ENCODE peak calls at places on chromosome 6, in seven cellular contexts. S, V, R, M, Y, Q and G are unnamed samples.

GRCh38 chr6:17584241-17584803 is 15.8 kb upstream of the FAM8A1 start:
- DNase-seq in S (peak; percentile 73), V (no peak), R (no peak), M (no peak), Y (no peak), Q (no peak), G (no peak)

GRCh38 chr6:81130071-81130470 is 622.4 kb downstream of the TENT5A start:
- DNase-seq in S (no peak), V (no peak), R (no peak), M (no peak), Y (no peak), Q (no peak), G (no peak)

GRCh38 chr6:46993846-46994245 is 48.3 kb downstream of the ADGRF1 start:
- DNase-seq in S (no peak), V (no peak), R (no peak), M (no peak), Y (no peak), Q (no peak), G (no peak)

GRCh38 chr6:11944111-11944510 is 68.0 kb upstream of the HIVEP1 start:
- DNase-seq in S (no peak), V (no peak), R (no peak), M (no peak), Y (no peak), Q (no peak), G (no peak)

GRCh38 chr6:128979061-128979460 is 96.1 kb downstream of the LAMA2 start:
- DNase-seq in S (no peak), V (no peak), R (no peak), M (no peak), Y (no peak), Q (no peak), G (no peak)

GRCh38 chr6:24918641-24919403 is 16.9 kb downstream of the RIPOR2 start:
- DNase-seq in S (no peak), V (no peak), R (no peak), M (no peak), Y (no peak), Q (no peak), G (no peak)

GRCh38 chr6:79640146-79641111 is 9.3 kb downstream of the SH3BGRL2 start:
- DNase-seq in S (no peak), V (no peak), R (no peak), M (no peak), Y (no peak), Q (no peak), G (no peak)

GRCh38 chr6:136501514-136501913 is 48.7 kb downstream of the MAP7 start:
- DNase-seq in S (no peak), V (no peak), R (no peak), M (no peak), Y (no peak), Q (no peak), G (no peak)

GRCh38 chr6:165306955-165307354 is 2.5 kb downstream of the C6orf118 start:
- DNase-seq in S (no peak), V (no peak), R (no peak), M (no peak), Y (no peak), Q (no peak), G (no peak)

GRCh38 chr6:137165375-137166246 is 7.8 kb downstream of the IL22RA2 start:
- DNase-seq in S (no peak), V (peak; percentile 59), R (no peak), M (no peak), Y (no peak), Q (no peak), G (no peak)

GRCh38 chr6:169978615-169979161 is 227.3 kb downstream of the ERMARD start:
- DNase-seq in S (no peak), V (no peak), R (no peak), M (peak; percentile 49), Y (no peak), Q (no peak), G (peak; percentile 76)

GRCh38 chr6:31328355-31328960 is 28.5 kb downstream of the HLA-B start:
- DNase-seq in S (no peak), V (no peak), R (no peak), M (no peak), Y (no peak), Q (no peak), G (no peak)

GRCh38 chr6:50661636-50662035 is 51.7 kb upstream of the TFAP2D start:
- DNase-seq in S (no peak), V (no peak), R (no peak), M (no peak), Y (no peak), Q (no peak), G (no peak)

GRCh38 chr6:67219336-67219735 is 1415.7 kb upstream of the ADGRB3 start:
- DNase-seq in S (no peak), V (no peak), R (no peak), M (no peak), Y (no peak), Q (no peak), G (no peak)

GRCh38 chr6:128095362-128095761 is 194.5 kb upstream of the THEMIS start:
- DNase-seq in S (no peak), V (no peak), R (no peak), M (no peak), Y (no peak), Q (no peak), G (no peak)

GRCh38 chr6:38925110-38925509 is 123.5 kb upstream of the GLP1R start:
- DNase-seq in S (no peak), V (no peak), R (no peak), M (no peak), Y (no peak), Q (no peak), G (no peak)

GRCh38 chr6:140225587-140226438 is 851.4 kb upstream of the CITED2 start:
- DNase-seq in S (no peak), V (no peak), R (no peak), M (no peak), Y (no peak), Q (no peak), G (no peak)

DNA sequence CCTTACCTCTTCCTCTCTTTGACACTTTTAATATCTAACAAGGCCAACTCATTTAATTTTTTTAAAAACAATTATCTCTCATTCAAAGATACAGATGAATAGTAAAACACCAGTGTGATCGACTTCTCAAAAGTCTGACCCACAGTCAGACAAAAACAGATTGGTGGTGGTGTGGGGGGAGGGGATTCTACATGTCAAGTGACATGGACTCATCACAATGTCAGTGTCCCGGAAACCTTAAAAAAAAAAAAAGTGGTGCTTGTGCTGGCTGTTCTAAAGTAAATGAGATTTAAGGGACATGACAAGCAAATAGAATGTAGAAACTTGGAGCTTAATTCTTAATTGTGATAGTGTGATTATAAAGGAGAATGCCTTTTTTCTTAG is 16.3 kb upstream of the RFPL4B start:
- DNase-seq in S (no peak), V (no peak), R (no peak), M (no peak), Y (no peak), Q (no peak), G (no peak)
- H3K4me3 ChIP-seq in S (no peak overlapping the region), V (no peak overlapping the region), R (no peak overlapping the region), M (no peak overlapping the region), Y (no peak overlapping the region), Q (no peak overlapping the region), G (no peak overlapping the region)

GRCh38 chr6:28213213-28213523 is 11.9 kb upstream of the ZSCAN9 start:
- DNase-seq in S (no peak), V (no peak), R (no peak), M (no peak), Y (no peak), Q (no peak), G (no peak)

GRCh38 chr6:28209753-28210535 is 15.1 kb upstream of the ZSCAN9 start:
- DNase-seq in S (no peak), V (no peak), R (no peak), M (no peak), Y (no peak), Q (no peak), G (no peak)

GRCh38 chr6:28211840-28212509 is 13.1 kb upstream of the ZSCAN9 start:
- DNase-seq in S (peak; percentile 44), V (no peak), R (no peak), M (no peak), Y (no peak), Q (no peak), G (no peak)

GRCh38 chr6:28215425-28215824 is 9.7 kb upstream of the ZSCAN9 start:
- DNase-seq in S (no peak), V (peak; percentile 56), R (no peak), M (no peak), Y (no peak), Q (no peak), G (no peak)

GRCh38 chr6:28212510-28213212 is 12.4 kb upstream of the ZSCAN9 start:
- DNase-seq in S (peak; percentile 66), V (peak; percentile 50), R (no peak), M (no peak), Y (no peak), Q (no peak), G (no peak)
- H3K4me3 ChIP-seq in S (peak overlapping the region; percentile 51), V (peak overlapping the region; percentile 37), R (peak overlapping the region; percentile 53), M (peak overlapping the region; percentile 58), Y (peak overlapping the region; percentile 10), Q (no peak overlapping the region), G (no peak overlapping the region)

GRCh38 chr6:111666812-111667211 is 61.1 kb upstream of the TRAF3IP2 start:
- DNase-seq in S (no peak), V (no peak), R (no peak), M (no peak), Y (no peak), Q (no peak), G (no peak)

GRCh38 chr6:111663692-111664564 is 58.2 kb upstream of the TRAF3IP2 start:
- DNase-seq in S (peak; percentile 79), V (no peak), R (peak; percentile 66), M (no peak), Y (peak; percentile 69), Q (no peak), G (peak; percentile 59)

GRCh38 chr6:111663232-111663631 is 57.6 kb upstream of the TRAF3IP2 start:
- DNase-seq in S (peak; percentile 43), V (peak; percentile 16), R (peak; percentile 64), M (no peak), Y (no peak), Q (no peak), G (no peak)

GRCh38 chr6:111662794-111663231 is 57.1 kb upstream of the TRAF3IP2 start:
- DNase-seq in S (no peak), V (peak; percentile 26), R (no peak), M (no peak), Y (no peak), Q (no peak), G (no peak)

GRCh38 chr6:111664565-111665039 is 58.9 kb upstream of the TRAF3IP2 start:
- DNase-seq in S (no peak), V (no peak), R (no peak), M (no peak), Y (no peak), Q (no peak), G (no peak)
- H3K4me3 ChIP-seq in S (no peak overlapping the region), V (no peak overlapping the region), R (no peak overlapping the region), M (peak overlapping the region; percentile 45), Y (no peak overlapping the region), Q (no peak overlapping the region), G (no peak overlapping the region)

GRCh38 chr6:87730310-87730709 is 28.3 kb upstream of the AKIRIN2 start:
- DNase-seq in S (no peak), V (peak; percentile 40), R (peak; percentile 82), M (no peak), Y (peak; percentile 43), Q (no peak), G (peak; percentile 64)
- H3K4me3 ChIP-seq in S (no peak overlapping the region), V (no peak overlapping the region), R (peak overlapping the region; percentile 21), M (no peak overlapping the region), Y (no peak overlapping the region), Q (no peak overlapping the region), G (no peak overlapping the region)